ENCODE peak calls at places on chromosome 22, in six cellular contexts. One of them, this sample, is unnamed.

GRCh38 chr22:46929046-46929688 is 166.7 kb downstream of the TBC1D22A start:
- DNase-seq in cardiac muscle cell: no peak
- DNase-seq in H4: peak
- DNase-seq in retinal pigment epithelial cell: no peak
- DNase-seq in H54: no peak
- DNase-seq in astrocyte of the spinal cord: no peak
- DNase-seq in this sample: no peak

GRCh38 chr22:37195921-37196320 is 7.9 kb upstream of the C1QTNF6 start:
- DNase-seq in cardiac muscle cell: no peak
- DNase-seq in H4: no peak
- DNase-seq in retinal pigment epithelial cell: no peak
- DNase-seq in H54: no peak
- DNase-seq in astrocyte of the spinal cord: no peak
- DNase-seq in this sample: no peak

GRCh38 chr22:33909906-33910305 is 10.4 kb downstream of the LARGE1 start:
- DNase-seq in cardiac muscle cell: no peak
- DNase-seq in H4: no peak
- DNase-seq in retinal pigment epithelial cell: no peak
- DNase-seq in H54: no peak
- DNase-seq in astrocyte of the spinal cord: no peak
- DNase-seq in this sample: no peak

GRCh38 chr22:17965538-17966402 is 58.6 kb downstream of the MICAL3 start:
- DNase-seq in cardiac muscle cell: no peak
- DNase-seq in H4: no peak
- DNase-seq in retinal pigment epithelial cell: no peak
- DNase-seq in H54: no peak
- DNase-seq in astrocyte of the spinal cord: no peak
- DNase-seq in this sample: peak

GRCh38 chr22:37088750-37089408 is 20.6 kb downstream of the TMPRSS6 start:
- DNase-seq in cardiac muscle cell: no peak
- DNase-seq in H4: no peak
- DNase-seq in retinal pigment epithelial cell: no peak
- DNase-seq in H54: no peak
- DNase-seq in astrocyte of the spinal cord: no peak
- DNase-seq in this sample: no peak

GRCh38 chr22:39592104-39593060 is 21.8 kb downstream of the CACNA1I start:
- DNase-seq in cardiac muscle cell: no peak
- DNase-seq in H4: peak
- DNase-seq in retinal pigment epithelial cell: peak
- DNase-seq in H54: peak
- DNase-seq in astrocyte of the spinal cord: peak
- DNase-seq in this sample: no peak

GRCh38 chr22:44249376-44250147 is 63.2 kb downstream of the SHISAL1 start:
- DNase-seq in cardiac muscle cell: no peak
- DNase-seq in H4: no peak
- DNase-seq in retinal pigment epithelial cell: no peak
- DNase-seq in H54: no peak
- DNase-seq in astrocyte of the spinal cord: no peak
- DNase-seq in this sample: no peak

GRCh38 chr22:40238425-40239344 is 61.0 kb downstream of the TNRC6B start:
- DNase-seq in cardiac muscle cell: no peak
- DNase-seq in H4: peak
- DNase-seq in retinal pigment epithelial cell: peak
- DNase-seq in H54: peak
- DNase-seq in astrocyte of the spinal cord: peak
- DNase-seq in this sample: no peak

GRCh38 chr22:29636751-29637150 is 33.3 kb downstream of the NF2 start:
- DNase-seq in cardiac muscle cell: no peak
- DNase-seq in H4: no peak
- DNase-seq in retinal pigment epithelial cell: no peak
- DNase-seq in H54: no peak
- DNase-seq in astrocyte of the spinal cord: no peak
- DNase-seq in this sample: no peak

GRCh38 chr22:36323855-36324331 is 63.9 kb downstream of the MYH9 start:
- DNase-seq in cardiac muscle cell: no peak
- DNase-seq in H4: no peak
- DNase-seq in retinal pigment epithelial cell: no peak
- DNase-seq in H54: no peak
- DNase-seq in astrocyte of the spinal cord: peak
- DNase-seq in this sample: no peak

This sample was measured in SJCRH30.